ENCODE peak calls at places on chromosomes 2 and 18, in six cellular contexts. One of them, this sample, is unnamed.

GRCh38 chr18:62586148-62586774 is 63.4 kb downstream of the ZCCHC2 start:
- DNase-seq in NCI-H748 treated with DMSO at 0.1 percent for 48 hours: peak
- DNase-seq in AG10803: peak
- DNase-seq in NCI-H510A: peak
- DNase-seq in activated T-cell treated with anti-CD3 and anti-CD28 coated beads, Interleukin-2, amount 50 U/mL, for 72 hours: peak
- DNase-seq in mucosa of gallbladder: peak
- DNase-seq in this sample: no peak

GRCh38 chr18:711330-711692 is 1.1 kb downstream of the ENOSF1 start:
- DNase-seq in NCI-H510A: no peak
- DNase-seq in mucosa of gallbladder: no peak
- DNase-seq in activated T-cell treated with anti-CD3 and anti-CD28 coated beads, Interleukin-2, amount 50 U/mL, for 72 hours: no peak
- DNase-seq in NCI-H748 treated with DMSO at 0.1 percent for 48 hours: no peak
- DNase-seq in AG10803: no peak
- DNase-seq in this sample: no peak

GRCh38 chr18:22132763-22133162 is 36.6 kb upstream of the GATA6 start:
- DNase-seq in NCI-H748 treated with DMSO at 0.1 percent for 48 hours: no peak
- DNase-seq in activated T-cell treated with anti-CD3 and anti-CD28 coated beads, Interleukin-2, amount 50 U/mL, for 72 hours: no peak
- DNase-seq in AG10803: no peak
- DNase-seq in mucosa of gallbladder: no peak
- DNase-seq in NCI-H510A: no peak
- DNase-seq in this sample: no peak

GRCh38 chr2:136131961-136132839 is 14.3 kb upstream of the CXCR4 start:
- DNase-seq in NCI-H510A: no peak
- DNase-seq in AG10803: no peak
- DNase-seq in NCI-H748 treated with DMSO at 0.1 percent for 48 hours: no peak
- DNase-seq in mucosa of gallbladder: no peak
- DNase-seq in activated T-cell treated with anti-CD3 and anti-CD28 coated beads, Interleukin-2, amount 50 U/mL, for 72 hours: peak
- DNase-seq in this sample: no peak

GRCh38 chr2:182634386-182634785 is 81.7 kb upstream of the DNAJC10 start:
- DNase-seq in AG10803: no peak
- DNase-seq in activated T-cell treated with anti-CD3 and anti-CD28 coated beads, Interleukin-2, amount 50 U/mL, for 72 hours: no peak
- DNase-seq in NCI-H510A: no peak
- DNase-seq in NCI-H748 treated with DMSO at 0.1 percent for 48 hours: no peak
- DNase-seq in mucosa of gallbladder: no peak
- DNase-seq in this sample: no peak

GRCh38 chr18:24214144-24214543 is 75.3 kb downstream of the CABYR start:
- DNase-seq in NCI-H748 treated with DMSO at 0.1 percent for 48 hours: no peak
- DNase-seq in mucosa of gallbladder: no peak
- DNase-seq in NCI-H510A: no peak
- DNase-seq in AG10803: no peak
- DNase-seq in activated T-cell treated with anti-CD3 and anti-CD28 coated beads, Interleukin-2, amount 50 U/mL, for 72 hours: no peak
- DNase-seq in this sample: no peak

GRCh38 chr2:117359266-117359970 is 455.1 kb upstream of the DDX18 start:
- DNase-seq in NCI-H748 treated with DMSO at 0.1 percent for 48 hours: peak
- DNase-seq in NCI-H510A: peak
- DNase-seq in mucosa of gallbladder: no peak
- DNase-seq in activated T-cell treated with anti-CD3 and anti-CD28 coated beads, Interleukin-2, amount 50 U/mL, for 72 hours: no peak
- DNase-seq in AG10803: no peak
- DNase-seq in this sample: no peak

GRCh38 chr2:73004889-73005596 is 66.5 kb downstream of the SFXN5 start:
- DNase-seq in NCI-H510A: no peak
- DNase-seq in AG10803: no peak
- DNase-seq in mucosa of gallbladder: no peak
- DNase-seq in activated T-cell treated with anti-CD3 and anti-CD28 coated beads, Interleukin-2, amount 50 U/mL, for 72 hours: no peak
- DNase-seq in NCI-H748 treated with DMSO at 0.1 percent for 48 hours: no peak
- DNase-seq in this sample: peak

GRCh38 chr2:122563781-122564180 is 808.3 kb downstream of the TSN start:
- DNase-seq in NCI-H510A: no peak
- DNase-seq in NCI-H748 treated with DMSO at 0.1 percent for 48 hours: no peak
- DNase-seq in activated T-cell treated with anti-CD3 and anti-CD28 coated beads, Interleukin-2, amount 50 U/mL, for 72 hours: no peak
- DNase-seq in mucosa of gallbladder: no peak
- DNase-seq in AG10803: no peak
- DNase-seq in this sample: no peak

GRCh38 chr18:59057969-59058368 is 81.7 kb upstream of the SEC11C start:
- DNase-seq in AG10803: peak
- DNase-seq in mucosa of gallbladder: no peak
- DNase-seq in NCI-H748 treated with DMSO at 0.1 percent for 48 hours: no peak
- DNase-seq in activated T-cell treated with anti-CD3 and anti-CD28 coated beads, Interleukin-2, amount 50 U/mL, for 72 hours: no peak
- DNase-seq in NCI-H510A: no peak
- DNase-seq in this sample: no peak

GRCh38 chr2:99420751-99421299 is 69.0 kb downstream of the REV1 start:
- DNase-seq in NCI-H748 treated with DMSO at 0.1 percent for 48 hours: no peak
- DNase-seq in activated T-cell treated with anti-CD3 and anti-CD28 coated beads, Interleukin-2, amount 50 U/mL, for 72 hours: no peak
- DNase-seq in AG10803: peak
- DNase-seq in mucosa of gallbladder: no peak
- DNase-seq in NCI-H510A: no peak
- DNase-seq in this sample: no peak

GRCh38 chr2:54432181-54433020 is 23.7 kb upstream of the SPTBN1 start:
- DNase-seq in AG10803: peak
- DNase-seq in NCI-H510A: no peak
- DNase-seq in activated T-cell treated with anti-CD3 and anti-CD28 coated beads, Interleukin-2, amount 50 U/mL, for 72 hours: no peak
- DNase-seq in mucosa of gallbladder: no peak
- DNase-seq in NCI-H748 treated with DMSO at 0.1 percent for 48 hours: no peak
- DNase-seq in this sample: no peak

GRCh38 chr18:7872569-7872968 is 305.5 kb downstream of the PTPRM start:
- DNase-seq in NCI-H510A: peak
- DNase-seq in mucosa of gallbladder: peak
- DNase-seq in NCI-H748 treated with DMSO at 0.1 percent for 48 hours: peak
- DNase-seq in activated T-cell treated with anti-CD3 and anti-CD28 coated beads, Interleukin-2, amount 50 U/mL, for 72 hours: no peak
- DNase-seq in AG10803: peak
- DNase-seq in this sample: no peak

GRCh38 chr18:37253424-37254255 is 312.0 kb downstream of the CELF4 start:
- DNase-seq in mucosa of gallbladder: no peak
- DNase-seq in NCI-H510A: peak
- DNase-seq in AG10803: no peak
- DNase-seq in activated T-cell treated with anti-CD3 and anti-CD28 coated beads, Interleukin-2, amount 50 U/mL, for 72 hours: peak
- DNase-seq in NCI-H748 treated with DMSO at 0.1 percent for 48 hours: no peak
- DNase-seq in this sample: no peak

GRCh38 chr2:120123090-120123489 is 100.1 kb downstream of the TMEM185B start:
- DNase-seq in mucosa of gallbladder: no peak
- DNase-seq in AG10803: no peak
- DNase-seq in NCI-H510A: no peak
- DNase-seq in NCI-H748 treated with DMSO at 0.1 percent for 48 hours: no peak
- DNase-seq in activated T-cell treated with anti-CD3 and anti-CD28 coated beads, Interleukin-2, amount 50 U/mL, for 72 hours: no peak
- DNase-seq in this sample: no peak

GRCh38 chr2:28326469-28326805 is 66.2 kb upstream of the FOSL2 start:
- DNase-seq in activated T-cell treated with anti-CD3 and anti-CD28 coated beads, Interleukin-2, amount 50 U/mL, for 72 hours: no peak
- DNase-seq in AG10803: no peak
- DNase-seq in NCI-H748 treated with DMSO at 0.1 percent for 48 hours: no peak
- DNase-seq in mucosa of gallbladder: no peak
- DNase-seq in NCI-H510A: peak
- DNase-seq in this sample: no peak

GRCh38 chr2:108805032-108805431 is 18.5 kb downstream of the CCDC138 start:
- DNase-seq in mucosa of gallbladder: no peak
- DNase-seq in NCI-H510A: no peak
- DNase-seq in NCI-H748 treated with DMSO at 0.1 percent for 48 hours: no peak
- DNase-seq in AG10803: no peak
- DNase-seq in activated T-cell treated with anti-CD3 and anti-CD28 coated beads, Interleukin-2, amount 50 U/mL, for 72 hours: no peak
- DNase-seq in this sample: no peak

GRCh38 chr18:12686100-12686499 is 16.4 kb downstream of the CEP76 start:
- DNase-seq in NCI-H510A: no peak
- DNase-seq in NCI-H748 treated with DMSO at 0.1 percent for 48 hours: no peak
- DNase-seq in activated T-cell treated with anti-CD3 and anti-CD28 coated beads, Interleukin-2, amount 50 U/mL, for 72 hours: no peak
- DNase-seq in mucosa of gallbladder: no peak
- DNase-seq in AG10803: peak
- DNase-seq in this sample: no peak

GRCh38 chr2:119746836-119747235 is 12.9 kb upstream of the PTPN4 start:
- DNase-seq in mucosa of gallbladder: no peak
- DNase-seq in NCI-H748 treated with DMSO at 0.1 percent for 48 hours: no peak
- DNase-seq in NCI-H510A: no peak
- DNase-seq in activated T-cell treated with anti-CD3 and anti-CD28 coated beads, Interleukin-2, amount 50 U/mL, for 72 hours: no peak
- DNase-seq in AG10803: no peak
- DNase-seq in this sample: no peak

GRCh38 chr2:237673130-237673921 is 45.9 kb downstream of the LRRFIP1 start:
- DNase-seq in mucosa of gallbladder: peak
- DNase-seq in NCI-H748 treated with DMSO at 0.1 percent for 48 hours: peak
- DNase-seq in activated T-cell treated with anti-CD3 and anti-CD28 coated beads, Interleukin-2, amount 50 U/mL, for 72 hours: peak
- DNase-seq in NCI-H510A: peak
- DNase-seq in AG10803: peak
- DNase-seq in this sample: peak

GRCh38 chr2:25912851-25913695 is 34.8 kb upstream of the ASXL2 start:
- DNase-seq in AG10803: peak
- DNase-seq in NCI-H510A: no peak
- DNase-seq in NCI-H748 treated with DMSO at 0.1 percent for 48 hours: no peak
- DNase-seq in mucosa of gallbladder: no peak
- DNase-seq in activated T-cell treated with anti-CD3 and anti-CD28 coated beads, Interleukin-2, amount 50 U/mL, for 72 hours: no peak
- DNase-seq in this sample: no peak

GRCh38 chr2:7168012-7168411 is 250.8 kb downstream of the RNF144A start:
- DNase-seq in NCI-H748 treated with DMSO at 0.1 percent for 48 hours: no peak
- DNase-seq in activated T-cell treated with anti-CD3 and anti-CD28 coated beads, Interleukin-2, amount 50 U/mL, for 72 hours: no peak
- DNase-seq in NCI-H510A: no peak
- DNase-seq in AG10803: no peak
- DNase-seq in mucosa of gallbladder: no peak
- DNase-seq in this sample: no peak

GRCh38 chr2:29518988-29519925 is 402.1 kb downstream of the ALK start:
- DNase-seq in AG10803: peak
- DNase-seq in activated T-cell treated with anti-CD3 and anti-CD28 coated beads, Interleukin-2, amount 50 U/mL, for 72 hours: no peak
- DNase-seq in NCI-H748 treated with DMSO at 0.1 percent for 48 hours: no peak
- DNase-seq in NCI-H510A: no peak
- DNase-seq in mucosa of gallbladder: no peak
- DNase-seq in this sample: no peak

GRCh38 chr2:120684691-120685402 is 50.8 kb upstream of the GLI2 start:
- DNase-seq in activated T-cell treated with anti-CD3 and anti-CD28 coated beads, Interleukin-2, amount 50 U/mL, for 72 hours: no peak
- DNase-seq in NCI-H510A: no peak
- DNase-seq in NCI-H748 treated with DMSO at 0.1 percent for 48 hours: no peak
- DNase-seq in AG10803: peak
- DNase-seq in mucosa of gallbladder: no peak
- DNase-seq in this sample: no peak

GRCh38 chr18:73164430-73164829 is 296.6 kb upstream of the NETO1 start:
- DNase-seq in mucosa of gallbladder: no peak
- DNase-seq in NCI-H510A: no peak
- DNase-seq in NCI-H748 treated with DMSO at 0.1 percent for 48 hours: no peak
- DNase-seq in activated T-cell treated with anti-CD3 and anti-CD28 coated beads, Interleukin-2, amount 50 U/mL, for 72 hours: no peak
- DNase-seq in AG10803: no peak
- DNase-seq in this sample: no peak

This sample was measured in ureter.